ENCODE peak calls at places on chromosome 19, in six cellular contexts. R is GM12878, N is endothelial cell of umbilical vein, Q is K562, V is A549, E is HepG2. T is an unnamed sample.

GRCh38 chr19:2887391-2887914 is 13.3 kb upstream of the ZNF57 start:
- DNase-seq in R (no peak), N (peak; percentile 85), Q (peak; percentile 57), V (peak; percentile 77), E (peak; percentile 76), T (peak; percentile 73)

GRCh38 chr19:45079063-45079910 is at the start of gene GEMIN7:
- DNase-seq in R (peak; percentile 64), N (peak; percentile 75), Q (peak; percentile 85), V (peak; percentile 88), E (peak; percentile 60), T (peak; percentile 84)

GRCh38 chr19:6711605-6712004 is 8.8 kb downstream of the C3 start:
- DNase-seq in R (no peak), N (no peak), Q (no peak), V (no peak), E (no peak), T (no peak)

GRCh38 chr19:44951179-44952159 is 3.7 kb upstream of the CLPTM1 start:
- DNase-seq in R (no peak), N (peak; percentile 67), Q (peak; percentile 82), V (peak; percentile 85), E (peak; percentile 85), T (peak; percentile 76)

GRCh38 chr19:18651300-18651699 is 14.5 kb downstream of the KLHL26 start:
- DNase-seq in R (no peak), N (no peak), Q (no peak), V (no peak), E (no peak), T (no peak)

GRCh38 chr19:57850553-57851017 is 926 bp downstream of the ZNF587 start:
- DNase-seq in R (no peak), N (peak; percentile 74), Q (peak; percentile 35), V (peak; percentile 41), E (peak; percentile 29), T (no peak)

GRCh38 chr19:17654993-17655392 is 33.2 kb downstream of the UNC13A start:
- DNase-seq in R (no peak), N (no peak), Q (peak; percentile 40), V (peak; percentile 39), E (no peak), T (no peak)

GRCh38 chr19:45470147-45471081 is 2.6 kb downstream of the FOSB start:
- DNase-seq in R (no peak), N (no peak), Q (peak; percentile 30), V (peak; percentile 71), E (no peak), T (no peak)

GRCh38 chr19:8146877-8147575 is 2.4 kb downstream of the FBN3 start:
- DNase-seq in R (no peak), N (no peak), Q (no peak), V (no peak), E (no peak), T (no peak)

GRCh38 chr19:57903298-57904174 is 12.9 kb downstream of the ZNF417 start:
- DNase-seq in R (no peak), N (peak; percentile 19), Q (peak; percentile 10), V (peak; percentile 43), E (peak; percentile 40), T (peak; percentile 28)

GRCh38 chr19:4524808-4525562 is 6.7 kb upstream of the PLIN4 start:
- DNase-seq in R (no peak), N (peak; percentile 31), Q (peak; percentile 76), V (peak; percentile 51), E (no peak), T (peak; percentile 61)

GRCh38 chr19:41324921-41325639 is 15.1 kb downstream of the CCDC97 start:
- DNase-seq in R (no peak), N (peak; percentile 89), Q (peak; percentile 87), V (peak; percentile 79), E (peak; percentile 82), T (no peak)

GRCh38 chr19:5083547-5083965 is 114.6 kb downstream of the KDM4B start:
- DNase-seq in R (no peak), N (no peak), Q (no peak), V (no peak), E (no peak), T (no peak)

GRCh38 chr19:17720487-17720839 is 1.2 kb downstream of the MAP1S start:
- DNase-seq in R (no peak), N (peak; percentile 44), Q (no peak), V (no peak), E (no peak), T (peak; percentile 22)

GRCh38 chr19:39179754-39180153 is 17.0 kb upstream of the NCCRP1 start:
- DNase-seq in R (no peak), N (no peak), Q (no peak), V (no peak), E (no peak), T (no peak)

GRCh38 chr19:5090780-5091575 is 122.1 kb downstream of the KDM4B start:
- DNase-seq in R (no peak), N (no peak), Q (peak; percentile 95), V (no peak), E (no peak), T (peak; percentile 15)

GRCh38 chr19:32421589-32422361 is 16.2 kb downstream of the DPY19L3 start:
- DNase-seq in R (no peak), N (peak; percentile 59), Q (peak; percentile 73), V (no peak), E (no peak), T (peak; percentile 89)

GRCh38 chr19:58439576-58440554 is at the start of gene ZNF132:
- DNase-seq in R (peak; percentile 98), N (peak; percentile 100), Q (no peak), V (peak; percentile 85), E (no peak), T (no peak)

GRCh38 chr19:21127001-21127400 is 14.8 kb upstream of the ZNF431 start:
- DNase-seq in R (no peak), N (no peak), Q (no peak), V (no peak), E (no peak), T (no peak)

GRCh38 chr19:58305065-58305931 is at the start of gene ERVK3-1:
- DNase-seq in R (peak; percentile 91), N (peak; percentile 98), Q (peak; percentile 95), V (peak; percentile 99), E (peak; percentile 96), T (peak; percentile 96)

GRCh38 chr19:41302624-41303351 is 7.2 kb upstream of the CCDC97 start:
- DNase-seq in R (peak; percentile 47), N (no peak), Q (no peak), V (no peak), E (no peak), T (no peak)

GRCh38 chr19:3969435-3970312 is 1.2 kb downstream of the DAPK3 start:
- DNase-seq in R (no peak), N (peak; percentile 88), Q (peak; percentile 50), V (peak; percentile 72), E (peak; percentile 54), T (no peak)

GRCh38 chr19:17996826-17997316 is 11.1 kb upstream of the ARRDC2 start:
- DNase-seq in R (no peak), N (peak; percentile 72), Q (peak; percentile 86), V (peak; percentile 76), E (peak; percentile 59), T (peak; percentile 80)

GRCh38 chr19:46731584-46731983 is 14.3 kb upstream of the FKRP start:
- DNase-seq in R (no peak), N (no peak), Q (no peak), V (no peak), E (no peak), T (peak; percentile 94)

GRCh38 chr19:29663861-29664752 is 1.2 kb upstream of the PLEKHF1 start:
- DNase-seq in R (no peak), N (no peak), Q (peak; percentile 10), V (no peak), E (no peak), T (no peak)

GRCh38 chr19:43765109-43765876 is 10.5 kb upstream of the SMG9 start:
- DNase-seq in R (peak; percentile 95), N (peak; percentile 68), Q (no peak), V (peak; percentile 95), E (peak; percentile 30), T (peak; percentile 75)

GRCh38 chr19:4327252-4327876 is 11.3 kb downstream of the STAP2 start:
- DNase-seq in R (no peak), N (peak; percentile 43), Q (peak; percentile 93), V (peak; percentile 33), E (no peak), T (peak; percentile 37)

GRCh38 chr19:41373993-41374392 is 2.3 kb upstream of the TMEM91 start:
- DNase-seq in R (no peak), N (peak; percentile 90), Q (no peak), V (no peak), E (no peak), T (no peak)

GRCh38 chr19:31658993-31659896 is 310.0 kb upstream of the TSHZ3 start:
- DNase-seq in R (no peak), N (no peak), Q (no peak), V (no peak), E (no peak), T (no peak)

GRCh38 chr19:17873661-17874422 is 2.1 kb downstream of the SLC5A5 start:
- DNase-seq in R (no peak), N (no peak), Q (peak; percentile 95), V (peak; percentile 69), E (no peak), T (peak; percentile 39)

GRCh38 chr19:33503791-33504444 is 17.7 kb downstream of the PEPD start:
- DNase-seq in R (no peak), N (no peak), Q (no peak), V (no peak), E (no peak), T (no peak)

GRCh38 chr19:2326699-2327360 is 1.6 kb downstream of the LSM7 start:
- DNase-seq in R (no peak), N (no peak), Q (no peak), V (no peak), E (no peak), T (no peak)

GRCh38 chr19:28377077-28377476 is 835.9 kb downstream of the UQCRFS1 start:
- DNase-seq in R (no peak), N (no peak), Q (no peak), V (no peak), E (no peak), T (no peak)
- TF ChIP-seq MAX in R (no peak), N (no peak), Q (no peak), V (no peak), E (no peak), T (no peak)

DNA sequence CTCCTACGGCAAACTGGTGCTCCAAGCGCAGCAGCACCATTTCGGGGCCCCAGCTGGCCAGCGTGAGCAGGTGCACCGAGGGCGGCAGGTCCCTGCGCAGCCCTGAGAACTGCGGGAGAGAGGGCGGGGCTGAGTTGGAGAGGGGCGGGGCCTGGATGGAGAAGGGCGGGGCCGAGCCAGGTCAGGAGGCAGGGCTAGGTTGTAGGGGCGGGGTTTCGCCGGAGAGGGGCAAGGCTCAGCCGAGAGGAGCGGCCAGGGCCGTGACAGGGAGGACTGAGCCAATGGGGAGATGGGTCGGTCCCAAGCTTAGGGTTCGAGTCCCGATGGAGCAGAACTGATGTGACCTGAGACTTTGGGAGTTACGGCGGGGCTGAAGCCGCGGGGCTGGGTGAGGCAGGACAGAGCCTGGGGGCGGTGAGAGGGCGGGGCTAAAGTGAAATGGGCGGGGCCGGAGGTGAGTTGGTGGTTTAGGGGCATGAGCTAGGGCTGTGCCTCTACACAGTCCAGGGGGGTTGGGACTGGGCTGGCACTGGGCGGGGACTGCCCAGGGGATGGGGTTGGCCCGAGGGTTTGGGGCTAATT is 19.0 kb downstream of the MAN2B1 start:
- DNase-seq in R (no peak), N (peak; percentile 36), Q (peak; percentile 90), V (no peak), E (no peak), T (peak; percentile 23)
- TF ChIP-seq MYC in R (no peak), N (no peak), Q (no peak), V (no peak), E (no peak), T (no peak)

GRCh38 chr19:55301459-55302331 is 17.9 kb downstream of the BRSK1 start:
- DNase-seq in R (peak; percentile 59), N (peak; percentile 81), Q (peak; percentile 99), V (peak; percentile 82), E (peak; percentile 68), T (peak; percentile 71)
- H3K4me3 ChIP-seq in R (peak overlapping the region; percentile 67), N (peak overlapping the region; percentile 28), Q (peak overlapping the region; percentile 41), V (peak overlapping the region; percentile 54), E (peak overlapping the region; percentile 75), T (no peak overlapping the region)

GRCh38 chr19:35755550-35756371 is 1.1 kb downstream of the HSPB6 start:
- DNase-seq in R (no peak), N (no peak), Q (no peak), V (no peak), E (no peak), T (no peak)
- TF ChIP-seq MAX in R (no peak), N (no peak), Q (no peak), V (no peak), E (no peak), T (no peak)

T was measured in NB4.